ENCODE peak calls at places on chromosomes 1 and 21, in eight cellular contexts. K, N, X, L, W, V, Z and I are unnamed samples.

GRCh38 chr1:79128726-79129125 is 122.2 kb upstream of the ADGRL4 start:
- DNase-seq in K (no peak), N (no peak), X (no peak), L (no peak), W (peak; percentile 83), V (no peak), Z (no peak), I (no peak)

GRCh38 chr1:59908084-59908483 is 18.5 kb downstream of the CYP2J2 start:
- DNase-seq in K (no peak), N (no peak), X (no peak), L (no peak), W (no peak), V (no peak), Z (no peak), I (no peak)

GRCh38 chr1:164576311-164577271 is 17.6 kb downstream of the PBX1 start:
- DNase-seq in K (no peak), N (peak; percentile 56), X (no peak), L (no peak), W (peak; percentile 64), V (no peak), Z (no peak), I (no peak)

GRCh38 chr1:94658221-94658620 is 116.7 kb upstream of the F3 start:
- DNase-seq in K (no peak), N (no peak), X (no peak), L (no peak), W (peak; percentile 81), V (peak; percentile 14), Z (peak; percentile 64), I (no peak)

GRCh38 chr1:12548279-12549105 is 69.5 kb downstream of the DHRS3 start:
- DNase-seq in K (no peak), N (peak; percentile 34), X (peak; percentile 42), L (no peak), W (no peak), V (no peak), Z (no peak), I (no peak)

GRCh38 chr1:2981981-2982614 is 39.2 kb upstream of the ACTRT2 start:
- DNase-seq in K (no peak), N (no peak), X (no peak), L (no peak), W (no peak), V (no peak), Z (no peak), I (no peak)

GRCh38 chr21:42570841-42571387 is 57.3 kb downstream of the SLC37A1 start:
- DNase-seq in K (no peak), N (no peak), X (peak; percentile 51), L (no peak), W (no peak), V (no peak), Z (no peak), I (no peak)

GRCh38 chr1:18283601-18284385 is 176.2 kb downstream of the IGSF21 start:
- DNase-seq in K (no peak), N (no peak), X (no peak), L (no peak), W (no peak), V (no peak), Z (no peak), I (no peak)

GRCh38 chr1:8425150-8425780 is 107.4 kb downstream of the SLC45A1 start:
- DNase-seq in K (no peak), N (no peak), X (no peak), L (no peak), W (no peak), V (no peak), Z (no peak), I (no peak)

GRCh38 chr1:70979313-70979712 is 68.3 kb downstream of the PTGER3 start:
- DNase-seq in K (no peak), N (no peak), X (no peak), L (no peak), W (no peak), V (no peak), Z (no peak), I (no peak)

GRCh38 chr1:39490596-39491145 is 765 bp upstream of the BMP8A start:
- DNase-seq in K (no peak), N (peak; percentile 58), X (no peak), L (no peak), W (no peak), V (no peak), Z (no peak), I (no peak)

GRCh38 chr1:184289825-184290550 is 96.8 kb upstream of the C1orf21 start:
- DNase-seq in K (no peak), N (no peak), X (no peak), L (no peak), W (no peak), V (no peak), Z (no peak), I (no peak)

GRCh38 chr1:231969078-231969477 is 342.5 kb downstream of the DISC1 start:
- DNase-seq in K (no peak), N (no peak), X (no peak), L (no peak), W (no peak), V (no peak), Z (no peak), I (no peak)

GRCh38 chr1:186957339-186957738 is 128.6 kb downstream of the PLA2G4A start:
- DNase-seq in K (no peak), N (no peak), X (no peak), L (no peak), W (no peak), V (no peak), Z (no peak), I (no peak)

GRCh38 chr1:225830823-225831222 is 20.9 kb downstream of the EPHX1 start:
- DNase-seq in K (no peak), N (no peak), X (no peak), L (no peak), W (no peak), V (no peak), Z (no peak), I (no peak)

GRCh38 chr1:170354679-170355078 is 177.3 kb upstream of the GORAB start:
- DNase-seq in K (no peak), N (no peak), X (no peak), L (no peak), W (no peak), V (no peak), Z (no peak), I (no peak)

GRCh38 chr21:39776589-39776988 is 31.6 kb downstream of the IGSF5 start:
- DNase-seq in K (no peak), N (no peak), X (no peak), L (no peak), W (peak; percentile 89), V (no peak), Z (no peak), I (no peak)

GRCh38 chr1:40383488-40384412 is 10.2 kb downstream of the SMAP2 start:
- DNase-seq in K (no peak), N (no peak), X (no peak), L (no peak), W (peak; percentile 85), V (no peak), Z (no peak), I (no peak)

GRCh38 chr1:185862235-185862634 is 128.0 kb downstream of the HMCN1 start:
- DNase-seq in K (no peak), N (no peak), X (no peak), L (no peak), W (peak; percentile 61), V (no peak), Z (peak; percentile 15), I (no peak)

GRCh38 chr1:2821970-2822620 is 20.6 kb upstream of the TTC34 start:
- DNase-seq in K (no peak), N (peak; percentile 47), X (peak; percentile 61), L (no peak), W (no peak), V (no peak), Z (no peak), I (no peak)

GRCh38 chr21:37582613-37583012 is 216.0 kb downstream of the DYRK1A start:
- DNase-seq in K (no peak), N (peak; percentile 36), X (no peak), L (no peak), W (peak; percentile 54), V (no peak), Z (peak; percentile 54), I (no peak)

GRCh38 chr1:185069202-185069601 is 23.8 kb downstream of the RNF2 start:
- DNase-seq in K (no peak), N (no peak), X (no peak), L (no peak), W (peak; percentile 16), V (no peak), Z (no peak), I (no peak)

GRCh38 chr1:6357243-6357929 is 36.2 kb downstream of the ACOT7 start:
- DNase-seq in K (no peak), N (no peak), X (no peak), L (no peak), W (no peak), V (no peak), Z (peak; percentile 24), I (no peak)

GRCh38 chr1:175919001-175919400 is 175.6 kb upstream of the TNR start:
- DNase-seq in K (no peak), N (no peak), X (no peak), L (no peak), W (no peak), V (no peak), Z (no peak), I (no peak)
- TF ChIP-seq CTCF in K (no peak), N (no peak), X (no peak), L (no peak), W (no peak), V (no peak), Z (no peak), I (no peak)

GRCh38 chr1:150548632-150549495 is at the start of gene ADAMTSL4:
- DNase-seq in K (no peak), N (peak; percentile 73), X (peak; percentile 86), L (no peak), W (peak; percentile 80), V (no peak), Z (peak; percentile 87), I (no peak)
- TF ChIP-seq CTCF in K (no peak), N (no peak), X (peak; percentile 17), L (no peak), W (no peak), V (peak; percentile 27), Z (peak; percentile 10), I (no peak)

GRCh38 chr1:89261926-89262540 is 10.6 kb downstream of the GBP5 start:
- DNase-seq in K (no peak), N (peak; percentile 55), X (no peak), L (no peak), W (peak; percentile 25), V (no peak), Z (no peak), I (no peak)
- TF ChIP-seq CTCF in K (no peak), N (no peak), X (no peak), L (no peak), W (no peak), V (no peak), Z (no peak), I (no peak)

GRCh38 chr1:226979517-226980121 is 39.5 kb downstream of the COQ8A start:
- DNase-seq in K (no peak), N (peak; percentile 21), X (no peak), L (no peak), W (no peak), V (no peak), Z (no peak), I (no peak)

GRCh38 chr1:226981838-226982237 is 41.7 kb downstream of the COQ8A start:
- DNase-seq in K (no peak), N (no peak), X (no peak), L (no peak), W (no peak), V (no peak), Z (no peak), I (peak; percentile 37)

GRCh38 chr1:226981386-226981817 is 41.3 kb downstream of the COQ8A start:
- DNase-seq in K (no peak), N (no peak), X (no peak), L (no peak), W (no peak), V (no peak), Z (no peak), I (peak; percentile 30)

GRCh38 chr1:226980122-226980551 is 40.0 kb downstream of the COQ8A start:
- DNase-seq in K (no peak), N (no peak), X (no peak), L (no peak), W (no peak), V (no peak), Z (no peak), I (peak; percentile 40)

GRCh38 chr1:226980565-226981385 is 40.7 kb downstream of the COQ8A start:
- DNase-seq in K (no peak), N (peak; percentile 27), X (no peak), L (no peak), W (no peak), V (no peak), Z (no peak), I (peak; percentile 22)
- TF ChIP-seq CTCF in K (no peak), N (no peak), X (no peak), L (no peak), W (no peak), V (no peak), Z (no peak), I (no peak)